ENCODE peak calls at places on chromosome 7, in five cellular contexts. C is HepG2, M is A549, F is endothelial cell of umbilical vein, O is K562. K is an unnamed sample.

GRCh38 chr7:152565731-152566130 is 110.2 kb downstream of the XRCC2 start:
- DNase-seq in C (no peak), M (no peak), F (no peak), O (no peak), K (no peak)

GRCh38 chr7:157824819-157825121 is 488.0 kb downstream of the DNAJB6 start:
- DNase-seq in C (no peak), M (no peak), F (no peak), O (no peak), K (no peak)

GRCh38 chr7:35797311-35797710 is 3.5 kb upstream of the SEPTIN7 start:
- DNase-seq in C (no peak), M (no peak), F (no peak), O (no peak), K (no peak)

GRCh38 chr7:2086229-2086628 is 146.5 kb downstream of the MAD1L1 start:
- DNase-seq in C (no peak), M (no peak), F (no peak), O (no peak), K (no peak)

GRCh38 chr7:41699532-41699931 is 3.4 kb downstream of the INHBA start:
- DNase-seq in C (no peak), M (no peak), F (peak), O (no peak), K (peak)

GRCh38 chr7:140333209-140333608 is 65.1 kb downstream of the SLC37A3 start:
- DNase-seq in C (no peak), M (no peak), F (peak), O (no peak), K (no peak)

GRCh38 chr7:158997471-158997870 is 141.1 kb downstream of the DYNC2I1 start:
- DNase-seq in C (no peak), M (no peak), F (no peak), O (no peak), K (no peak)

GRCh38 chr7:109864263-109864662 is 1226.7 kb upstream of the LRRN3 start:
- DNase-seq in C (no peak), M (no peak), F (no peak), O (no peak), K (no peak)

GRCh38 chr7:2624293-2624881 is 7.4 kb upstream of the TTYH3 start:
- DNase-seq in C (no peak), M (no peak), F (no peak), O (peak), K (no peak)

GRCh38 chr7:70704921-70705346 is 427.0 kb upstream of the GALNT17 start:
- DNase-seq in C (no peak), M (no peak), F (peak), O (no peak), K (no peak)

GRCh38 chr7:141915565-141915964 is 634 bp upstream of the OR9A4 start:
- DNase-seq in C (no peak), M (no peak), F (no peak), O (no peak), K (no peak)

GRCh38 chr7:13181221-13181620 is 493.8 kb downstream of the ARL4A start:
- DNase-seq in C (no peak), M (peak), F (no peak), O (no peak), K (no peak)

GRCh38 chr7:140723002-140723401 is 26.5 kb downstream of the NDUFB2 start:
- DNase-seq in C (no peak), M (no peak), F (no peak), O (no peak), K (no peak)

GRCh38 chr7:136728945-136729344 is 139.5 kb upstream of the CHRM2 start:
- DNase-seq in C (no peak), M (peak), F (no peak), O (no peak), K (no peak)

GRCh38 chr7:50497068-50497642 is 47.0 kb upstream of the FIGNL1 start:
- DNase-seq in C (no peak), M (no peak), F (peak), O (peak), K (no peak)

GRCh38 chr7:152162287-152162686 is 136.8 kb downstream of the GALNT11 start:
- DNase-seq in C (no peak), M (no peak), F (no peak), O (no peak), K (no peak)

GRCh38 chr7:14834456-14834855 is 68.1 kb downstream of the DGKB start:
- DNase-seq in C (no peak), M (no peak), F (no peak), O (no peak), K (no peak)

GRCh38 chr7:159063046-159063840 is 81.4 kb downstream of the VIPR2 start:
- DNase-seq in C (no peak), M (no peak), F (no peak), O (no peak), K (no peak)

GRCh38 chr7:43123457-43123856 is 11.0 kb downstream of the HECW1 start:
- DNase-seq in C (no peak), M (no peak), F (no peak), O (no peak), K (no peak)

DNA sequence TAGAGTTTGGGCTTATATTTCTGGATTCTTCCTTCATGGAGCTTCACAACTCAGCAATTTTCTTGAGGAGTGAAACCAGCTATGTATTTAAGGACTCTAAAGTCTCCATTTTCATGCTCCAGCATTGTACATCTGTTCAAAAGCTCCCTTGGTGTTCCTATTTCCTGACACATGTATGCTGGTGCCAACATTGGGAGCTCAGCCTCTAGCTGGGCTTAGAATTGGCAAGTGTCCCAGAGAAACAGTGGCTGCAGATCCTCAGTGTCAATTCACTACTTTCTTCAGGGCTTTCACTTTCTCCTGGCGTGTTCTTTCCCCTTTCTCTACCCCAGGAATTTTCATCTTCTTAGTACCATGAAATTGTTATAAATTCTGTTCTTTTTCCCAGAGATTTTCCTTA is 103.1 kb downstream of the ZNF467 start:
- DNase-seq in C (no peak), M (no peak), F (peak), O (no peak), K (no peak)
- TF ChIP-seq JUN in C (no peak), M (no peak), F (no peak), O (no peak), K (no peak)

GRCh38 chr7:74057216-74057925 is 26.2 kb upstream of the LIMK1 start:
- DNase-seq in C (no peak), M (no peak), F (no peak), O (no peak), K (no peak)
- TF ChIP-seq JUN in C (no peak), M (no peak), F (no peak), O (no peak), K (no peak)

GRCh38 chr7:100824499-100825214 is 2.7 kb downstream of the EPHB4 start:
- DNase-seq in C (no peak), M (no peak), F (no peak), O (no peak), K (no peak)

GRCh38 chr7:100826546-100827329 is 585 bp downstream of the EPHB4 start:
- DNase-seq in C (no peak), M (no peak), F (peak), O (peak), K (peak)

GRCh38 chr7:100823534-100823933 is 3.8 kb downstream of the EPHB4 start:
- DNase-seq in C (no peak), M (no peak), F (no peak), O (no peak), K (no peak)

GRCh38 chr7:100825760-100826545 is 1.4 kb downstream of the EPHB4 start:
- DNase-seq in C (peak), M (peak), F (peak), O (peak), K (no peak)

GRCh38 chr7:100825215-100825671 is 2.1 kb downstream of the EPHB4 start:
- DNase-seq in C (no peak), M (no peak), F (peak), O (peak), K (no peak)
- TF ChIP-seq JUN in C (no peak), M (no peak), F (no peak), O (no peak), K (no peak)

DNA sequence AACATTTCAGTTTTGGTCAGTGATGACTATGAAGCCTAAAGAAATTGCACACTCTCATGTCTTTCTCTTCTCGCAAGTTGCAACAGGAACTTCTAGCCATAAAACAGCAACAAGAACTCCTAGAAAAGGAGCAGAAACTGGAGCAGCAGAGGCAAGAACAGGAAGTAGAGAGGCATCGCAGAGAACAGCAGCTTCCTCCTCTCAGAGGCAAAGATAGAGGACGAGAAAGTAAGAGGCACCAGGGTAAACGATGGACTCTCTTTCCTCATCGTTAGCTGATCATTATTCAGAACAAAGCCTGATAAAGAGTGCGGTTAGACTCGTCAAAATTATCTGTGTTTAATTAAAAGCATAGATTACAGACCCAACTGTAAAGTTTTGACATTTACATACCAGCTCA is 94.7 kb downstream of the HDAC9 start:
- DNase-seq in C (no peak), M (no peak), F (no peak), O (no peak), K (no peak)
- TF ChIP-seq JUN in C (no peak), M (no peak), F (no peak), O (no peak), K (no peak)

DNA sequence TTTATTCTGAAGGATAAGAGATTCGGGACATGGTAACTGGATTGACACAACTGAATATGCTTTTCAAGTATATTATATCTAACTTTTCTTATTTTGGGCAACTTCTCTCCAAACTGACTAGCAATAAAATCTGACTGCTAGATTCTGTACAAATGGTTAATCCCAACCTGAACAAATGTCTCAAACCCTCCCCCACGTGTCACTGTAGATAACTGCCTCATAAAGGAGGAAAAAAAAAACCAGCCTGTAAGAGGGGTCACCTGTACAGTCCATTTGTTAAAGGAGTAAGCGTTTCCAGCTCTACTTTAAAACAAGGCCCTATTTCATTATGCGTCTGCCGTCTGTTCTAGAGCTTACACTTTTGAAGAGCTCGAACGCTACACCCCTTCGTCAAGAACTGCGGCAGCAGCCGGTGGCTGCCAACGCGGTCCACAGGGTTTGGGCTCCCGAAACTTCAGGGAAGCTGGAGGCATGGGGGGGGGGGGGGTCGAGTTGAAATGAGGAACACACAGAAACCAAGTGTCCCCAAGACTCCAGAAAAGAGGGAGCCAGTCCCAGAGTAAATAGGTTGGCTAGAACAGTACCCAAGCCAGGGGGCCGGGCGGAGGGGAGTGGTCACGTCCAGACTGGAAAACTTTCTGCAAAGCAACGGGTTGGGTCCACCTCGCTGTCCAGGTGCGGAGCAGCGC is 504 bp downstream of the COG5 start:
- DNase-seq in C (peak), M (peak), F (no peak), O (peak), K (no peak)
- TF ChIP-seq JUN in C (no peak), M (no peak), F (no peak), O (no peak), K (no peak)

GRCh38 chr7:98322331-98323260 is 41.1 kb downstream of the BRI3 start:
- DNase-seq in C (peak), M (peak), F (no peak), O (no peak), K (no peak)
- TF ChIP-seq JUN in C (no peak), M (no peak), F (no peak), O (no peak), K (no peak)

GRCh38 chr7:21374134-21374533 is 53.7 kb upstream of the SP4 start:
- DNase-seq in C (no peak), M (no peak), F (no peak), O (no peak), K (no peak)

GRCh38 chr7:21368317-21368716 is 59.6 kb upstream of the SP4 start:
- DNase-seq in C (no peak), M (no peak), F (no peak), O (no peak), K (no peak)

GRCh38 chr7:21367537-21367936 is 60.3 kb upstream of the SP4 start:
- DNase-seq in C (no peak), M (no peak), F (no peak), O (no peak), K (no peak)

GRCh38 chr7:21370283-21370982 is 57.5 kb upstream of the SP4 start:
- DNase-seq in C (no peak), M (no peak), F (no peak), O (no peak), K (no peak)

DNA sequence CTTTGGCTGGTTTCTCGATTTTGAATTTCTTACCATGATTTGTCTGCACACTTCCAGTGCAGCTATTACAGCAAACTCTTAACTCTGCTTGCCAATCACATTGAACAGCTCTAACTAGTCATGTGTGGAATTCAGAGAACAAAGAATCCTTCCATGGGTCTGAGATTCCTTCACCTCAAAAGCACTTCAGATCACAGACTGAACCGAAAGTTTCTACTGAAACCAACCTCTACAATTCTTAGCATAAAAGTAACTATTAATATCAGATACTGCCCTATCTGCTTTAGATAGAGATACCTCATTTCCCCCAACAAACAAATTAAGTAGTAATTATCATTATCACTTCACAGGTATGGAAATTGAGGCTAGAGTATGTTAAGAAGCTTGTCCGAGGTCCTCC is 56.5 kb upstream of the SP4 start:
- DNase-seq in C (no peak), M (no peak), F (no peak), O (no peak), K (no peak)
- TF ChIP-seq JUN in C (no peak), M (no peak), F (no peak), O (no peak), K (no peak)

GRCh38 chr7:30986738-30987137 is 23.0 kb downstream of the GHRHR start:
- DNase-seq in C (no peak), M (no peak), F (no peak), O (no peak), K (peak)
- TF ChIP-seq JUN in C (no peak), M (no peak), F (no peak), O (no peak), K (no peak)

GRCh38 chr7:111605246-111605645 is 43.0 kb upstream of the IMMP2L start:
- DNase-seq in C (no peak), M (no peak), F (no peak), O (no peak), K (no peak)
- TF ChIP-seq JUN in C (no peak), M (no peak), F (no peak), O (no peak), K (no peak)

DNA sequence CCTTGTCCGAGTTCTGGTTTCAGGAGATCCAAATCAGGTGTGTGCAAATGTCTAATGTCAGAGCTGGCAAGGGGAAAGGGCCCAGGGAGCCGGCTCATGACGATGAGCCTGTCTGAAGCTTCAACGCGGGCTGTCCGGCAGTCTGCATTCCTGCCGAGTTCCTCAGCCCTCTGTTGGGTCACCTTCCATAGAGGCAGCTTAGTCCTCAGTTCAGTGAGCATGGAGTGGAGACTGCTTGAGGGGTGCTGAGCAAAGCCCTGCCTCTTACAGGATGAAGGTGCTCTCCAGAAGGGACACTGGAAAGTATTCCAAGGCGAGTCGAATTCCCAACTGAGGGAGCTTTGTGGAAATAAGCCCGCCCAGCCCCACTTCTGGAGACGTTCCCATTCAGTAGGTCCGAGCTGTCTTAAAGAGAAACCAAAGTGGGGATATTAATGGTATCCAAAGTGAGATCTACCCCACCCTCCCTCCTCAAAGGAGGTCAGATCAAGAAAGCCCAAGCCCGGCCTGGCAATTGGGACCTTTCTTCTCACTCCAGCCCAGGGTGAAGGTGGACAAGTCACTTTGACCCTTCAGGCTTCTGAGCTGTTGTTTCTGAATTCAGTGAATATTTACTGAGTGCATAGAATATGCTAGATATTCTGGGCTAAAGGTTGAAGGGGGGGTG is 3.3 kb downstream of the EGFR start:
- DNase-seq in C (no peak), M (no peak), F (no peak), O (no peak), K (no peak)
- TF ChIP-seq JUN in C (no peak), M (no peak), F (no peak), O (no peak), K (no peak)